ENCODE peak calls at places on chromosomes 6 and 20, in nine cellular contexts. L, K, F, R, J, Y, B, V and S are unnamed samples.

GRCh38 chr20:35329435-35330139 is 37.4 kb upstream of the FAM83C start:
- DNase-seq in L (no peak), K (no peak), F (peak; percentile 45), R (no peak), J (peak; percentile 72), Y (peak; percentile 87), B (peak; percentile 66), V (no peak), S (no peak)

GRCh38 chr6:135522975-135523692 is 25.6 kb upstream of the AHI1 start:
- DNase-seq in L (peak; percentile 63), K (no peak), F (no peak), R (no peak), J (no peak), Y (no peak), B (peak; percentile 73), V (no peak), S (no peak)

GRCh38 chr6:97626586-97627441 is 343.8 kb upstream of the MMS22L start:
- DNase-seq in L (no peak), K (no peak), F (no peak), R (no peak), J (no peak), Y (peak; percentile 11), B (peak; percentile 2), V (no peak), S (no peak)

GRCh38 chr20:54648421-54649142 is 173.2 kb downstream of the DOK5 start:
- DNase-seq in L (no peak), K (no peak), F (no peak), R (no peak), J (no peak), Y (no peak), B (no peak), V (no peak), S (no peak)

GRCh38 chr6:14066782-14067406 is 50.7 kb upstream of the CD83 start:
- DNase-seq in L (peak; percentile 83), K (no peak), F (peak; percentile 64), R (no peak), J (no peak), Y (peak; percentile 86), B (peak; percentile 77), V (peak; percentile 19), S (no peak)

GRCh38 chr20:6044102-6044501 is 9.8 kb downstream of the LRRN4 start:
- DNase-seq in L (no peak), K (no peak), F (no peak), R (no peak), J (no peak), Y (peak; percentile 45), B (peak; percentile 16), V (no peak), S (no peak)

GRCh38 chr6:166906376-166907044 is 49.8 kb downstream of the RNASET2 start:
- DNase-seq in L (no peak), K (no peak), F (no peak), R (no peak), J (no peak), Y (no peak), B (no peak), V (no peak), S (no peak)

GRCh38 chr20:50259705-50260479 is 69.3 kb downstream of the CEBPB start:
- DNase-seq in L (no peak), K (peak; percentile 64), F (no peak), R (peak; percentile 54), J (no peak), Y (no peak), B (no peak), V (no peak), S (peak; percentile 81)

GRCh38 chr20:5844063-5844681 is 94.0 kb downstream of the SHLD1 start:
- DNase-seq in L (no peak), K (no peak), F (peak; percentile 60), R (no peak), J (no peak), Y (no peak), B (peak; percentile 41), V (no peak), S (no peak)

GRCh38 chr20:34706022-34706875 is 2.1 kb downstream of the TP53INP2 start:
- DNase-seq in L (no peak), K (no peak), F (no peak), R (no peak), J (no peak), Y (no peak), B (no peak), V (no peak), S (no peak)

GRCh38 chr6:72084992-72085569 is 198.7 kb downstream of the RIMS1 start:
- DNase-seq in L (no peak), K (no peak), F (peak; percentile 11), R (no peak), J (no peak), Y (peak; percentile 46), B (peak; percentile 27), V (no peak), S (no peak)

GRCh38 chr6:23494367-23494766 is 631.6 kb upstream of the NRSN1 start:
- DNase-seq in L (no peak), K (no peak), F (no peak), R (no peak), J (no peak), Y (no peak), B (no peak), V (no peak), S (no peak)

GRCh38 chr6:53746442-53747103 is 48.2 kb upstream of the LRRC1 start:
- DNase-seq in L (peak; percentile 49), K (no peak), F (no peak), R (no peak), J (no peak), Y (no peak), B (peak; percentile 96), V (no peak), S (no peak)

GRCh38 chr6:27565839-27566779 is 93.2 kb upstream of the ZNF184 start:
- DNase-seq in L (no peak), K (no peak), F (no peak), R (no peak), J (no peak), Y (peak; percentile 78), B (peak; percentile 44), V (no peak), S (no peak)

GRCh38 chr6:106025655-106026054 is 60.5 kb upstream of the PRDM1 start:
- DNase-seq in L (no peak), K (no peak), F (no peak), R (no peak), J (no peak), Y (no peak), B (no peak), V (no peak), S (no peak)

GRCh38 chr20:43831496-43832065 is 83.1 kb upstream of the TOX2 start:
- DNase-seq in L (no peak), K (no peak), F (no peak), R (no peak), J (no peak), Y (no peak), B (no peak), V (no peak), S (no peak)

GRCh38 chr6:104218132-104218531 is 641.6 kb downstream of the HACE1 start:
- DNase-seq in L (no peak), K (no peak), F (no peak), R (no peak), J (no peak), Y (no peak), B (no peak), V (no peak), S (no peak)

GRCh38 chr6:125753218-125753936 is 3.9 kb downstream of the HEY2 start:
- DNase-seq in L (peak; percentile 69), K (no peak), F (no peak), R (no peak), J (no peak), Y (peak; percentile 34), B (peak; percentile 40), V (no peak), S (no peak)

GRCh38 chr20:64106981-64107735 is at the start of gene NPBWR2:
- DNase-seq in L (no peak), K (peak; percentile 8), F (no peak), R (no peak), J (peak; percentile 55), Y (peak; percentile 11), B (no peak), V (no peak), S (peak; percentile 34)

GRCh38 chr20:7714549-7714948 is 225.7 kb downstream of the HAO1 start:
- DNase-seq in L (no peak), K (no peak), F (no peak), R (no peak), J (no peak), Y (peak; percentile 13), B (no peak), V (no peak), S (no peak)
- TF ChIP-seq CTCF in L (no peak), K (no peak), F (no peak), R (no peak), J (no peak), Y (no peak), B (no peak), V (no peak), S (no peak)

DNA sequence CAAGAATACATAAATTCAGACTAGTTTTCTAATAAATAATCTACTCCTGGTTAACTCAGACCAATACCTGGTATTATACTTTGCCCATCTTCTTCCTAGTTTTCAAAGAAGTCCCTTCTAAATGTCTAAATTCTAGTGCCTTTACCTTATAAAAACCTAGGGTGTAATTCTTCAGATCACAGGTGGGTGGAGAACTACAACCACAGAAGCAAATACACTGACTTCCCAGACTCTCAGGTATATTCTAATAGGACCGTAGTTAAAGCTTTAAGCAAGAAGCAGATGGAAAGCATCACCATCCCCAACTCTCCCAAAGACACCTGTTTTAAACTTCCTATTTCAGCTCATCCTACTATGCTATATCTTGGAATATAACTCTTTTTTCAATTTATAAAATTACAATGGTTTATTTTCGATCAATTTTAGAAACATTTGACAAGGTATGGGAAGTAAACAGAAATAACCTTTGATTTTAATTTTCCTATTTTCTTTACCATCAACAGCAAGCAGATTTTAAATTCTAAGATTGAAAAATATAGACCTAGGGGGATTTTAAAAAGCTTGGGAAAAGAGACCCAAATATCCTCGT is 15.8 kb downstream of the MAN1A1 start:
- DNase-seq in L (no peak), K (no peak), F (peak; percentile 30), R (no peak), J (no peak), Y (peak; percentile 65), B (peak; percentile 59), V (no peak), S (no peak)
- TF ChIP-seq CTCF in L (peak; percentile 70), K (peak; percentile 60), F (peak; percentile 50), R (peak; percentile 15), J (peak; percentile 53), Y (peak; percentile 66), B (peak; percentile 69), V (peak; percentile 44), S (peak; percentile 48)

GRCh38 chr20:650954-651353 is 2.0 kb downstream of the SRXN1 start:
- DNase-seq in L (no peak), K (no peak), F (no peak), R (no peak), J (no peak), Y (peak; percentile 67), B (no peak), V (no peak), S (no peak)
- TF ChIP-seq CTCF in L (no peak), K (peak; percentile 31), F (no peak), R (no peak), J (no peak), Y (no peak), B (no peak), V (no peak), S (no peak)

DNA sequence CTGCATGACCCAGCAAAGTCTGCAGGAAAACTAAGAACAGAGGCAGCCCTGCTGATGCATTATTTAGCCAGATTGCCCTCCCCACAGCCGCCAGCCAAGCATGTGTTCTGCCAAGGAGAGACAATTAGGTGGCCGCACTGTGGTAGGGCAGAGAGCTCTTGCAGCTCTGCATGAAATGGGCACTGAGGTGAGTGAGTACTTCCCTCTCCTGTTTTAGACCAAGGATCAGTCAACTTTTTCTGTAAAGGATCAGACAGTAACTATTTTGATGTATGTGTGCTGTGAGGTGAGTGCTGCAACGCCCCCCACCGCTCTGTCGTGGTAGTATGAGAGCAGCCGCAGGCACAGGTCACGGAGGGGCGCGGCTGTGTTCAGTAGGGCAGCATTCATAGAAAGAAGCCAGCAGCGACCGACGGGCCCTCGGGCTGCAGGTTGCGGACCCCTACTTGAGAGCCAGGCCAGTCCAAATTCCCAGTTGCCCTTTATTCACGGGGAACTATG is 23.8 kb upstream of the FAM50B start:
- DNase-seq in L (no peak), K (peak; percentile 63), F (no peak), R (peak; percentile 46), J (peak; percentile 51), Y (peak; percentile 81), B (peak; percentile 62), V (peak; percentile 49), S (no peak)
- TF ChIP-seq CTCF in L (peak; percentile 8), K (peak; percentile 58), F (no peak), R (no peak), J (no peak), Y (peak; percentile 76), B (peak; percentile 48), V (peak; percentile 48), S (no peak)